ENCODE peak calls at places on chromosome 13, in nine cellular contexts. L is body of pancreas; D is tibial nerve; Q is non-pigmented ciliary epithelial cell; V is T-helper 1 cell; Y is stimulated activated CD4-positive, alpha-beta T cell treated with anti-CD3 and anti-CD28 coated beads, Interleukin-15, amount 100 ng/mL, for 1 hour; R is naive B cell; F is BJ; S is psoas muscle. N is an unnamed sample.

GRCh38 chr13:98576215-98576945 is 527 bp downstream of the STK24 start:
- DNase-seq in L (peak), D (no peak), Q (no peak), V (no peak), Y (peak), R (peak), F (no peak), S (peak), N (no peak)

GRCh38 chr13:41639955-41640780 is 182.8 kb downstream of the RGCC start:
- DNase-seq in L (no peak), D (no peak), Q (no peak), V (no peak), Y (no peak), R (no peak), F (no peak), S (no peak), N (no peak)

GRCh38 chr13:45674908-45675307 is 27.2 kb upstream of the CBY2 start:
- DNase-seq in L (no peak), D (no peak), Q (peak), V (no peak), Y (no peak), R (no peak), F (peak), S (no peak), N (peak)

GRCh38 chr13:33806470-33807248 is 11.3 kb upstream of the RFC3 start:
- DNase-seq in L (no peak), D (no peak), Q (no peak), V (no peak), Y (no peak), R (no peak), F (no peak), S (no peak), N (no peak)

GRCh38 chr13:77492982-77493381 is 42.5 kb upstream of the SCEL start:
- DNase-seq in L (peak), D (no peak), Q (no peak), V (no peak), Y (no peak), R (no peak), F (no peak), S (no peak), N (no peak)

GRCh38 chr13:20414475-20415287 is 111.0 kb downstream of the CRYL1 start:
- DNase-seq in L (no peak), D (no peak), Q (no peak), V (no peak), Y (no peak), R (no peak), F (no peak), S (no peak), N (peak)

GRCh38 chr13:106537521-106537920 is 2.1 kb upstream of the EFNB2 start:
- DNase-seq in L (no peak), D (no peak), Q (no peak), V (no peak), Y (no peak), R (no peak), F (no peak), S (no peak), N (no peak)

GRCh38 chr13:32381539-32381938 is 46.4 kb downstream of the N4BP2L1 start:
- DNase-seq in L (peak), D (no peak), Q (no peak), V (peak), Y (no peak), R (peak), F (no peak), S (no peak), N (peak)

GRCh38 chr13:78787189-78787588 is 128.2 kb upstream of the OBI1 start:
- DNase-seq in L (no peak), D (no peak), Q (no peak), V (no peak), Y (no peak), R (no peak), F (no peak), S (no peak), N (no peak)

GRCh38 chr13:51999525-51999924 is 11.7 kb downstream of the ATP7B start:
- DNase-seq in L (peak), D (no peak), Q (no peak), V (no peak), Y (no peak), R (no peak), F (no peak), S (peak), N (no peak)

GRCh38 chr13:51614350-51614786 is 30.1 kb downstream of the WDFY2 start:
- DNase-seq in L (peak), D (no peak), Q (no peak), V (peak), Y (no peak), R (peak), F (no peak), S (peak), N (no peak)

GRCh38 chr13:30504081-30504480 is 38.3 kb upstream of the HMGB1 start:
- DNase-seq in L (no peak), D (no peak), Q (peak), V (no peak), Y (no peak), R (no peak), F (no peak), S (no peak), N (no peak)

GRCh38 chr13:112822851-112823250 is 133.0 kb downstream of the ATP11A start:
- DNase-seq in L (no peak), D (no peak), Q (no peak), V (no peak), Y (no peak), R (no peak), F (no peak), S (no peak), N (no peak)

GRCh38 chr13:101773062-101773461 is 320.6 kb downstream of the ITGBL1 start:
- DNase-seq in L (no peak), D (no peak), Q (no peak), V (no peak), Y (no peak), R (no peak), F (no peak), S (no peak), N (no peak)

GRCh38 chr13:112350300-112350699 is 25.9 kb upstream of the SPACA7 start:
- DNase-seq in L (no peak), D (no peak), Q (no peak), V (no peak), Y (no peak), R (no peak), F (no peak), S (no peak), N (no peak)

GRCh38 chr13:71922191-71922590 is 55.2 kb upstream of the DACH1 start:
- DNase-seq in L (no peak), D (no peak), Q (no peak), V (no peak), Y (no peak), R (no peak), F (peak), S (no peak), N (no peak)

GRCh38 chr13:47310376-47310775 is 413.5 kb upstream of the HTR2A start:
- DNase-seq in L (no peak), D (no peak), Q (no peak), V (no peak), Y (no peak), R (no peak), F (no peak), S (no peak), N (no peak)

GRCh38 chr13:113084094-113084942 is 21.3 kb upstream of the F7 start:
- DNase-seq in L (no peak), D (no peak), Q (no peak), V (no peak), Y (no peak), R (no peak), F (no peak), S (no peak), N (no peak)

GRCh38 chr13:43357435-43358065 is 334.2 kb downstream of the DNAJC15 start:
- DNase-seq in L (no peak), D (no peak), Q (no peak), V (no peak), Y (no peak), R (no peak), F (no peak), S (no peak), N (no peak)

GRCh38 chr13:100130092-100130491 is 41.2 kb downstream of the PCCA start:
- DNase-seq in L (no peak), D (no peak), Q (no peak), V (no peak), Y (no peak), R (no peak), F (no peak), S (no peak), N (peak)

GRCh38 chr13:111345682-111346081 is 25.2 kb downstream of the TEX29 start:
- DNase-seq in L (no peak), D (no peak), Q (no peak), V (no peak), Y (no peak), R (no peak), F (no peak), S (no peak), N (no peak)

GRCh38 chr13:113862191-113862765 is 1.6 kb downstream of the GAS6 start:
- DNase-seq in L (no peak), D (no peak), Q (no peak), V (no peak), Y (no peak), R (no peak), F (no peak), S (no peak), N (no peak)

GRCh38 chr13:64052526-64052925 is 2636.9 kb upstream of the PCDH20 start:
- DNase-seq in L (no peak), D (no peak), Q (no peak), V (no peak), Y (no peak), R (no peak), F (no peak), S (no peak), N (no peak)

GRCh38 chr13:51222510-51223283 is 499 bp downstream of the FAM124A start:
- DNase-seq in L (no peak), D (no peak), Q (no peak), V (no peak), Y (no peak), R (no peak), F (no peak), S (no peak), N (no peak)

GRCh38 chr13:31898383-31899071 is 133.0 kb upstream of the FRY start:
- DNase-seq in L (no peak), D (no peak), Q (no peak), V (no peak), Y (no peak), R (no peak), F (no peak), S (no peak), N (no peak)

GRCh38 chr13:109783815-109784589 is 2.4 kb downstream of the IRS2 start:
- DNase-seq in L (no peak), D (no peak), Q (no peak), V (peak), Y (no peak), R (no peak), F (no peak), S (no peak), N (no peak)

GRCh38 chr13:107441279-107441678 is 774.1 kb downstream of the LIG4 start:
- DNase-seq in L (no peak), D (no peak), Q (peak), V (no peak), Y (no peak), R (no peak), F (no peak), S (no peak), N (no peak)

GRCh38 chr13:63167699-63168337 is 1752.2 kb upstream of the PCDH20 start:
- DNase-seq in L (no peak), D (no peak), Q (no peak), V (no peak), Y (no peak), R (no peak), F (no peak), S (no peak), N (no peak)

GRCh38 chr13:46603165-46603603 is 50.2 kb downstream of the LRCH1 start:
- DNase-seq in L (no peak), D (no peak), Q (no peak), V (no peak), Y (no peak), R (no peak), F (no peak), S (no peak), N (no peak)